ENCODE peak calls at places on chromosomes 6 and 20, in eight cellular contexts. One of them, this sample, is unnamed.

GRCh38 chr6:107080036-107080435 is 35.3 kb downstream of the BEND3 start:
- DNase-seq in hepatocyte: no peak
- DNase-seq in MM.1S: no peak
- DNase-seq in neural progenitor cell: no peak
- DNase-seq in HCT116: peak; percentile 10
- DNase-seq in OCI-LY7: peak; percentile 49
- DNase-seq in PC-3: peak; percentile 5
- DNase-seq in SK-N-SH: no peak
- DNase-seq in this sample: no peak

GRCh38 chr6:142088858-142089216 is 43.9 kb upstream of the GJE1 start:
- DNase-seq in hepatocyte: peak; percentile 74
- DNase-seq in MM.1S: no peak
- DNase-seq in neural progenitor cell: peak; percentile 88
- DNase-seq in HCT116: no peak
- DNase-seq in OCI-LY7: no peak
- DNase-seq in PC-3: peak; percentile 17
- DNase-seq in SK-N-SH: peak; percentile 2
- DNase-seq in this sample: peak; percentile 66

GRCh38 chr6:52135217-52135616 is 47.8 kb upstream of the PKHD1 start:
- DNase-seq in hepatocyte: no peak
- DNase-seq in MM.1S: no peak
- DNase-seq in neural progenitor cell: no peak
- DNase-seq in HCT116: no peak
- DNase-seq in OCI-LY7: no peak
- DNase-seq in PC-3: no peak
- DNase-seq in SK-N-SH: no peak
- DNase-seq in this sample: no peak

GRCh38 chr20:25214416-25214770 is 18.9 kb downstream of the ENTPD6 start:
- DNase-seq in hepatocyte: no peak
- DNase-seq in MM.1S: no peak
- DNase-seq in neural progenitor cell: no peak
- DNase-seq in HCT116: no peak
- DNase-seq in OCI-LY7: no peak
- DNase-seq in PC-3: no peak
- DNase-seq in SK-N-SH: no peak
- DNase-seq in this sample: no peak

GRCh38 chr20:17888044-17888443 is 80.5 kb downstream of the SNX5 start:
- DNase-seq in hepatocyte: no peak
- DNase-seq in MM.1S: no peak
- DNase-seq in neural progenitor cell: no peak
- DNase-seq in HCT116: peak; percentile 32
- DNase-seq in OCI-LY7: no peak
- DNase-seq in PC-3: peak; percentile 94
- DNase-seq in SK-N-SH: no peak
- DNase-seq in this sample: peak; percentile 26

GRCh38 chr20:17668432-17668831 is 13.6 kb downstream of the RRBP1 start:
- DNase-seq in hepatocyte: no peak
- DNase-seq in MM.1S: no peak
- DNase-seq in neural progenitor cell: no peak
- DNase-seq in HCT116: no peak
- DNase-seq in OCI-LY7: no peak
- DNase-seq in PC-3: no peak
- DNase-seq in SK-N-SH: no peak
- DNase-seq in this sample: no peak

GRCh38 chr20:46121531-46121930 is 3.4 kb downstream of the CD40 start:
- DNase-seq in hepatocyte: no peak
- DNase-seq in MM.1S: peak; percentile 34
- DNase-seq in neural progenitor cell: no peak
- DNase-seq in HCT116: no peak
- DNase-seq in OCI-LY7: no peak
- DNase-seq in PC-3: no peak
- DNase-seq in SK-N-SH: no peak
- DNase-seq in this sample: no peak

GRCh38 chr6:42979523-42980177 is 669 bp upstream of the PEX6 start:
- DNase-seq in hepatocyte: peak; percentile 30
- DNase-seq in MM.1S: peak; percentile 35
- DNase-seq in neural progenitor cell: no peak
- DNase-seq in HCT116: no peak
- DNase-seq in OCI-LY7: peak; percentile 47
- DNase-seq in PC-3: peak; percentile 48
- DNase-seq in SK-N-SH: peak; percentile 49
- DNase-seq in this sample: peak; percentile 81

GRCh38 chr6:13978787-13979186 is 54.0 kb downstream of the RNF182 start:
- DNase-seq in hepatocyte: no peak
- DNase-seq in MM.1S: no peak
- DNase-seq in neural progenitor cell: no peak
- DNase-seq in HCT116: no peak
- DNase-seq in OCI-LY7: no peak
- DNase-seq in PC-3: no peak
- DNase-seq in SK-N-SH: no peak
- DNase-seq in this sample: no peak

GRCh38 chr6:7974932-7975763 is 64.6 kb upstream of the TXNDC5 start:
- DNase-seq in hepatocyte: peak; percentile 91
- DNase-seq in MM.1S: no peak
- DNase-seq in neural progenitor cell: no peak
- DNase-seq in HCT116: peak; percentile 95
- DNase-seq in OCI-LY7: no peak
- DNase-seq in PC-3: peak; percentile 98
- DNase-seq in SK-N-SH: peak; percentile 39
- DNase-seq in this sample: peak; percentile 94

GRCh38 chr6:117502580-117502979 is 20.1 kb downstream of the DCBLD1 start:
- DNase-seq in hepatocyte: no peak
- DNase-seq in MM.1S: no peak
- DNase-seq in neural progenitor cell: no peak
- DNase-seq in HCT116: no peak
- DNase-seq in OCI-LY7: no peak
- DNase-seq in PC-3: no peak
- DNase-seq in SK-N-SH: no peak
- DNase-seq in this sample: peak; percentile 35

GRCh38 chr20:32431457-32431856 is 73.3 kb downstream of the ASXL1 start:
- DNase-seq in hepatocyte: no peak
- DNase-seq in MM.1S: no peak
- DNase-seq in neural progenitor cell: no peak
- DNase-seq in HCT116: no peak
- DNase-seq in OCI-LY7: no peak
- DNase-seq in PC-3: no peak
- DNase-seq in SK-N-SH: no peak
- DNase-seq in this sample: no peak

GRCh38 chr20:12210591-12210990 is 292.9 kb downstream of the BTBD3 start:
- DNase-seq in hepatocyte: no peak
- DNase-seq in MM.1S: no peak
- DNase-seq in neural progenitor cell: no peak
- DNase-seq in HCT116: no peak
- DNase-seq in OCI-LY7: no peak
- DNase-seq in PC-3: no peak
- DNase-seq in SK-N-SH: no peak
- DNase-seq in this sample: no peak

GRCh38 chr6:24931752-24932691 is 3.7 kb downstream of the RIPOR2 start:
- DNase-seq in hepatocyte: no peak
- DNase-seq in MM.1S: no peak
- DNase-seq in neural progenitor cell: no peak
- DNase-seq in HCT116: no peak
- DNase-seq in OCI-LY7: peak; percentile 86
- DNase-seq in PC-3: peak; percentile 62
- DNase-seq in SK-N-SH: no peak
- DNase-seq in this sample: peak; percentile 29

GRCh38 chr6:1575213-1576041 is 34.3 kb upstream of the FOXC1 start:
- DNase-seq in hepatocyte: no peak
- DNase-seq in MM.1S: no peak
- DNase-seq in neural progenitor cell: no peak
- DNase-seq in HCT116: no peak
- DNase-seq in OCI-LY7: no peak
- DNase-seq in PC-3: no peak
- DNase-seq in SK-N-SH: no peak
- DNase-seq in this sample: no peak

GRCh38 chr6:1222426-1223311 is 89.2 kb upstream of the FOXQ1 start:
- DNase-seq in hepatocyte: no peak
- DNase-seq in MM.1S: no peak
- DNase-seq in neural progenitor cell: no peak
- DNase-seq in HCT116: no peak
- DNase-seq in OCI-LY7: no peak
- DNase-seq in PC-3: no peak
- DNase-seq in SK-N-SH: no peak
- DNase-seq in this sample: no peak

GRCh38 chr20:53805895-53806384 is 212.3 kb upstream of the ZNF217 start:
- DNase-seq in hepatocyte: no peak
- DNase-seq in MM.1S: no peak
- DNase-seq in neural progenitor cell: no peak
- DNase-seq in HCT116: no peak
- DNase-seq in OCI-LY7: no peak
- DNase-seq in PC-3: peak; percentile 100
- DNase-seq in SK-N-SH: no peak
- DNase-seq in this sample: peak; percentile 92

GRCh38 chr6:137652961-137653697 is 158.9 kb upstream of the OLIG3 start:
- DNase-seq in hepatocyte: no peak
- DNase-seq in MM.1S: peak; percentile 38
- DNase-seq in neural progenitor cell: no peak
- DNase-seq in HCT116: no peak
- DNase-seq in OCI-LY7: no peak
- DNase-seq in PC-3: no peak
- DNase-seq in SK-N-SH: no peak
- DNase-seq in this sample: no peak

GRCh38 chr6:17589402-17590116 is 10.5 kb upstream of the FAM8A1 start:
- DNase-seq in hepatocyte: peak; percentile 64
- DNase-seq in MM.1S: no peak
- DNase-seq in neural progenitor cell: peak; percentile 11
- DNase-seq in HCT116: peak; percentile 91
- DNase-seq in OCI-LY7: no peak
- DNase-seq in PC-3: peak; percentile 93
- DNase-seq in SK-N-SH: no peak
- DNase-seq in this sample: peak; percentile 96
- TF ChIP-seq EZH2phosphoT487 in hepatocyte: no peak
- TF ChIP-seq EZH2phosphoT487 in MM.1S: no peak
- TF ChIP-seq EZH2phosphoT487 in neural progenitor cell: no peak
- TF ChIP-seq EZH2phosphoT487 in HCT116: no peak
- TF ChIP-seq EZH2phosphoT487 in OCI-LY7: no peak
- TF ChIP-seq EZH2phosphoT487 in PC-3: no peak
- TF ChIP-seq EZH2phosphoT487 in SK-N-SH: no peak
- TF ChIP-seq EZH2phosphoT487 in this sample: no peak

DNA sequence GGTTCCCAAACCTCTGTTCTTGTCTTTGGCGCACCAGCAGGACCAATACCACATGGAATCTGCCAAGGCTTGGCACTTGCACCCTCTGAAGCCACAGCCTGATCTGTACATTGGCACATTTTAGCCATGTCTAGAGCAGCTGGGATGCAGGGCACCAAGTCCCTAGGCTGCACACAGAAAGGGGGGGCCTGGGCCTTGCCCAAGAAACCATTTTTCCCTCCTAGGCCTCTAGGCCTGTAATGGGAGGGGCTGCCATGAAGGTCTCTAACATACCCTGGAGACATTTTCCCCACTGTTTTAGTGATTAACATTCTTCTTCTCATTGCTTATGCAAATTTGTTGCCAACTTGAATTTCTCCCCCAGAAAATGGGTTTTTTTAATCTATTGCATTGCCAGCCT is 5.4 kb upstream of the FAM120B start:
- DNase-seq in hepatocyte: no peak
- DNase-seq in MM.1S: no peak
- DNase-seq in neural progenitor cell: no peak
- DNase-seq in HCT116: no peak
- DNase-seq in OCI-LY7: no peak
- DNase-seq in PC-3: no peak
- DNase-seq in SK-N-SH: no peak
- DNase-seq in this sample: no peak
- H3K9me3 ChIP-seq in hepatocyte: no peaks in the 10 kb centered on the region
- H3K9me3 ChIP-seq in MM.1S: no peaks in the 10 kb centered on the region
- H3K9me3 ChIP-seq in neural progenitor cell: no peaks in the 10 kb centered on the region
- H3K9me3 ChIP-seq in HCT116: peaks cover 7% of the 10 kb centered on the region
- H3K9me3 ChIP-seq in OCI-LY7: peaks cover 10% of the 10 kb centered on the region
- H3K9me3 ChIP-seq in PC-3: no peaks in the 10 kb centered on the region
- H3K9me3 ChIP-seq in SK-N-SH: no peaks in the 10 kb centered on the region
- H3K9me3 ChIP-seq in this sample: no peaks in the 10 kb centered on the region

GRCh38 chr6:37258716-37259115 is 772 bp upstream of the TMEM217 start:
- DNase-seq in hepatocyte: no peak
- DNase-seq in MM.1S: no peak
- DNase-seq in neural progenitor cell: no peak
- DNase-seq in HCT116: no peak
- DNase-seq in OCI-LY7: no peak
- DNase-seq in PC-3: no peak
- DNase-seq in SK-N-SH: no peak
- DNase-seq in this sample: peak; percentile 27
- TF ChIP-seq EZH2phosphoT487 in hepatocyte: no peak
- TF ChIP-seq EZH2phosphoT487 in MM.1S: no peak
- TF ChIP-seq EZH2phosphoT487 in neural progenitor cell: no peak
- TF ChIP-seq EZH2phosphoT487 in HCT116: no peak
- TF ChIP-seq EZH2phosphoT487 in OCI-LY7: no peak
- TF ChIP-seq EZH2phosphoT487 in PC-3: no peak
- TF ChIP-seq EZH2phosphoT487 in SK-N-SH: no peak
- TF ChIP-seq EZH2phosphoT487 in this sample: no peak

DNA sequence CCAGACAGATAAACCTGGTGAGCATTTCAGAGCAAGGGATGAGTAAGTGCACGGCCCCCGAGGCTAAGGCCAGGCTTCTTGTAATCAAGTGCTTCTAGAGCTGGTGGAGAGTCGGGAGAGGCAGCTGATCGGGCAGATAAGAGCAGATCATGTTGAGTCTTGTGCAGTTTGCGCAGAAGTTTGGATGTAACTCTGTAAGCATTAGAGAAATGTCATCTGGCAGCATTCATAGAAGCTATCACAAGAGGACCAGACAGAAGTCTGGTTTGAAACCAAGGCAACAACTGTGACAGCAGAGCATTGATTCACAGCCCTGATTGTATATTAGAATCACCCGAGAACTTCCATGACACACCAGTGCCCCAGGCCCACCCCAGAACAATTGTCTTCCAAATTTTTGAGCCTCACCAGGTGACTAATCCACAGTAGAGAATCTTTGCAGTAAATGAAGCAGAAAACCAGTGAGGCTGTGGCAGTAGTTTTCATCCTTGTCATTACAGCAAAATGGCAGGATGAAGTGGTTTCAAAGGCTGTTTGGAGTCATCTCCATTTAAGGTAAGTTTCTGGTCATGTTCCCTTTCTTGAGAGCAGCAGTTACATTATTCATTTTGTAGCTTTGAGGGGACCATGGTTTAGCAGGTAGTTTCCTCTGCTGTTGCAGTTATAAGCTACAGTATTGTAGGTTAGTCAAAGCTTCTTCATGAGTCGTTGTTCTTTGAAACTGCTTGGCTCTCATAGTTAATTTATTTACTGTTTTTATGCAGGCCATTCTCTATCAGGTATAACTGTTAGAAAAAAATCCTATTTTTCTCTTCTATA is 84.1 kb downstream of the RNF217 start:
- DNase-seq in hepatocyte: peak; percentile 34
- DNase-seq in MM.1S: no peak
- DNase-seq in neural progenitor cell: no peak
- DNase-seq in HCT116: no peak
- DNase-seq in OCI-LY7: no peak
- DNase-seq in PC-3: peak; percentile 18
- DNase-seq in SK-N-SH: no peak
- DNase-seq in this sample: peak; percentile 22
- H3K9me3 ChIP-seq in hepatocyte: no peaks in the 10 kb centered on the region
- H3K9me3 ChIP-seq in MM.1S: no peaks in the 10 kb centered on the region
- H3K9me3 ChIP-seq in neural progenitor cell: no peaks in the 10 kb centered on the region
- H3K9me3 ChIP-seq in HCT116: no peaks in the 10 kb centered on the region
- H3K9me3 ChIP-seq in OCI-LY7: no peaks in the 10 kb centered on the region
- H3K9me3 ChIP-seq in PC-3: no peaks in the 10 kb centered on the region
- H3K9me3 ChIP-seq in SK-N-SH: no peaks in the 10 kb centered on the region
- H3K9me3 ChIP-seq in this sample: no peaks in the 10 kb centered on the region